ENCODE peak calls at places on chromosomes 6 and 20, in ten cellular contexts. N is NCI-H748 treated with DMSO at 0.1 percent for 48 hours; W is DMS79 treated with DMSO at 0.1 percent for 48 hours; Y is ACHN; Q is activated CD8-positive, alpha-beta memory T cell treated with anti-CD3 and anti-CD28 coated beads, Interleukin-2, amount 50 U/mL, for 4 hours; M is breast epithelium; S is A549; L is fibroblast of villous mesenchyme; C is IMR-90; X is NCI-H460. R is an unnamed sample.

GRCh38 chr6:134007077-134007476 is 45.3 kb downstream of the SLC2A12 start:
- DNase-seq in Q (no peak), S (no peak), C (no peak), W (peak), X (no peak), L (no peak), M (peak), N (peak), Y (no peak), R (no peak)

GRCh38 chr6:551405-551804 is 105.5 kb downstream of the HUS1B start:
- DNase-seq in Q (peak), C (peak), L (peak), N (no peak), X (no peak), W (no peak), S (no peak), Y (no peak), M (no peak), R (peak)

GRCh38 chr6:37516076-37516919 is 16.6 kb upstream of the CCDC167 start:
- DNase-seq in X (no peak), N (peak), M (peak), L (no peak), C (no peak), S (no peak), Q (peak), W (peak), Y (no peak), R (no peak)

GRCh38 chr20:8414611-8415274 is 282.7 kb downstream of the PLCB1 start:
- DNase-seq in W (peak), M (no peak), Y (no peak), C (peak), S (no peak), X (peak), L (peak), N (peak), Q (no peak), R (peak)

GRCh38 chr6:144528605-144529425 is 243.7 kb downstream of the UTRN start:
- DNase-seq in N (no peak), M (no peak), C (peak), Q (no peak), S (no peak), L (peak), X (no peak), W (no peak), Y (peak), R (peak)

GRCh38 chr6:26120807-26121140 is 33.5 kb downstream of the HFE start:
- DNase-seq in X (no peak), M (no peak), Q (no peak), L (no peak), Y (no peak), S (no peak), W (no peak), C (no peak), N (no peak), R (no peak)

GRCh38 chr6:159098636-159099106 is 53.9 kb upstream of the TAGAP start:
- DNase-seq in X (no peak), Y (no peak), N (no peak), M (peak), L (no peak), S (no peak), W (no peak), Q (peak), C (no peak), R (no peak)

GRCh38 chr6:88166901-88167624 is 916 bp upstream of the CNR1 start:
- DNase-seq in L (no peak), N (peak), X (no peak), W (peak), Q (no peak), M (no peak), C (no peak), Y (no peak), S (no peak), R (peak)

GRCh38 chr20:4844766-4845465 is 123.2 kb downstream of the PRND start:
- DNase-seq in X (no peak), C (no peak), M (no peak), W (no peak), Y (no peak), S (no peak), N (no peak), L (no peak), Q (no peak), R (no peak)

GRCh38 chr6:144063744-144064401 is 31.5 kb downstream of the SF3B5 start:
- DNase-seq in S (peak), W (peak), Q (peak), N (peak), Y (peak), X (peak), L (peak), M (peak), C (no peak), R (peak)

GRCh38 chr6:46042355-46042999 is 26.8 kb upstream of the CLIC5 start:
- DNase-seq in C (peak), Q (no peak), W (peak), M (no peak), X (peak), L (peak), Y (peak), N (peak), S (peak), R (peak)

GRCh38 chr6:53309059-53309896 is 39.5 kb downstream of the ELOVL5 start:
- DNase-seq in N (no peak), M (no peak), S (no peak), Q (no peak), Y (no peak), L (peak), X (no peak), C (peak), W (no peak), R (peak)

GRCh38 chr20:10637563-10637962 is 36.2 kb downstream of the JAG1 start:
- DNase-seq in L (no peak), Y (no peak), S (no peak), Q (no peak), M (no peak), C (no peak), N (peak), W (no peak), X (no peak), R (peak)

GRCh38 chr6:21597706-21598273 is 4.2 kb downstream of the SOX4 start:
- DNase-seq in S (no peak), X (no peak), M (peak), N (peak), W (no peak), C (no peak), Y (peak), L (peak), Q (no peak), R (peak)

GRCh38 chr6:8578006-8578405 is 142.7 kb upstream of the SLC35B3 start:
- DNase-seq in S (no peak), X (no peak), Y (no peak), L (no peak), M (no peak), C (no peak), Q (no peak), W (no peak), N (no peak), R (no peak)

GRCh38 chr6:131914234-131914633 is 36.9 kb downstream of the CCN2 start:
- DNase-seq in N (no peak), W (no peak), Q (no peak), S (no peak), L (no peak), X (no peak), M (no peak), C (peak), Y (no peak), R (no peak)

GRCh38 chr6:67112120-67112519 is 1405.1 kb upstream of the EYS start:
- DNase-seq in N (no peak), W (no peak), S (no peak), M (no peak), X (no peak), L (no peak), Y (no peak), Q (no peak), C (no peak), R (peak)

GRCh38 chr6:141688916-141689315 is 443.8 kb upstream of the GJE1 start:
- DNase-seq in S (no peak), Y (no peak), C (no peak), L (no peak), N (no peak), X (no peak), W (no peak), Q (no peak), M (no peak), R (no peak)

GRCh38 chr20:51532577-51533191 is 9.8 kb downstream of the NFATC2 start:
- DNase-seq in N (no peak), Y (no peak), Q (no peak), X (no peak), M (no peak), W (no peak), C (peak), S (no peak), L (no peak), R (no peak)

GRCh38 chr6:156798091-156798735 is 21.0 kb downstream of the ARID1B start:
- DNase-seq in M (no peak), L (no peak), Q (no peak), N (no peak), S (no peak), W (no peak), C (no peak), X (no peak), Y (no peak), R (no peak)

GRCh38 chr6:163748036-163748435 is 333.5 kb downstream of the QKI start:
- DNase-seq in W (no peak), X (no peak), M (no peak), Q (no peak), C (no peak), Y (no peak), S (no peak), L (no peak), N (no peak), R (no peak)

GRCh38 chr6:5809471-5809870 is 197.3 kb downstream of the NRN1 start:
- DNase-seq in Q (no peak), L (no peak), M (no peak), N (no peak), S (no peak), X (no peak), C (no peak), W (no peak), Y (no peak), R (no peak)

GRCh38 chr20:23111307-23111943 is 25.3 kb upstream of the CD93 start:
- DNase-seq in L (no peak), S (no peak), N (peak), Y (no peak), M (no peak), X (no peak), W (peak), C (no peak), Q (no peak), R (no peak)

GRCh38 chr20:49676581-49677291 is 36.9 kb downstream of the B4GALT5 start:
- DNase-seq in W (no peak), N (peak), S (peak), Q (peak), C (peak), X (no peak), L (peak), M (no peak), Y (peak), R (peak)

GRCh38 chr6:32903952-32904351 is 36.9 kb downstream of the HLA-DMB start:
- DNase-seq in S (no peak), N (no peak), X (no peak), W (no peak), M (no peak), L (no peak), Q (no peak), Y (no peak), C (no peak), R (no peak)

GRCh38 chr6:149075616-149076354 is 241.7 kb upstream of the TAB2 start:
- DNase-seq in C (peak), X (no peak), N (no peak), S (no peak), Q (no peak), W (peak), M (no peak), L (no peak), Y (no peak), R (peak)

GRCh38 chr6:98843274-98844243 is 9.2 kb downstream of the POU3F2 start:
- DNase-seq in Q (no peak), M (no peak), N (peak), Y (no peak), W (no peak), C (no peak), S (no peak), L (no peak), X (no peak), R (no peak)

GRCh38 chr6:119587537-119587936 is 238.0 kb upstream of the MAN1A1 start:
- DNase-seq in S (no peak), N (no peak), Y (peak), C (peak), X (no peak), W (no peak), L (no peak), M (no peak), Q (no peak), R (no peak)

GRCh38 chr6:3442444-3443220 is 14.2 kb downstream of the SLC22A23 start:
- DNase-seq in W (no peak), L (peak), X (no peak), C (peak), M (no peak), S (no peak), N (no peak), Y (peak), Q (no peak), R (peak)

GRCh38 chr6:166754218-166755030 is 127.4 kb upstream of the RPS6KA2 start:
- DNase-seq in X (no peak), C (no peak), W (no peak), S (no peak), Y (no peak), Q (no peak), N (no peak), M (no peak), L (no peak), R (no peak)

GRCh38 chr6:5379647-5380242 is 118.4 kb downstream of the FARS2 start:
- DNase-seq in L (peak), Y (peak), Q (no peak), M (no peak), W (no peak), N (peak), X (peak), C (peak), S (peak), R (peak)

GRCh38 chr6:37637562-37638413 is 59.9 kb downstream of the MDGA1 start:
- DNase-seq in Q (no peak), C (no peak), S (no peak), N (no peak), X (no peak), W (no peak), L (no peak), M (no peak), Y (no peak), R (no peak)

R was measured in choroid plexus epithelial cell.